ENCODE peak calls at places on chromosomes 11 and 22, in four cellular contexts. K is IMR-90, G is epithelial cell of prostate, X is pulmonary artery endothelial cell. Y is an unnamed sample.

GRCh38 chr11:117823294-117823940 is 1.1 kb downstream of the FXYD2 start:
- DNase-seq in K (no peak), G (no peak), X (no peak), Y (no peak)

GRCh38 chr11:114956565-114956964 is 278.2 kb downstream of the NXPE2 start:
- DNase-seq in K (no peak), G (no peak), X (no peak), Y (no peak)

GRCh38 chr22:23401111-23401909 is 178.8 kb downstream of the IGLL1 start:
- DNase-seq in K (peak), G (peak), X (no peak), Y (no peak)

GRCh38 chr22:38034278-38034882 is 22.8 kb upstream of the PICK1 start:
- DNase-seq in K (peak), G (peak), X (peak), Y (peak)

GRCh38 chr11:57335023-57335342 is 709 bp downstream of the SSRP1 start:
- DNase-seq in K (no peak), G (no peak), X (no peak), Y (no peak)

GRCh38 chr11:3890014-3890413 is 34.5 kb downstream of the STIM1 start:
- DNase-seq in K (no peak), G (no peak), X (no peak), Y (no peak)

GRCh38 chr11:68528630-68529029 is 68.1 kb downstream of the PPP6R3 start:
- DNase-seq in K (no peak), G (no peak), X (no peak), Y (peak)

GRCh38 chr11:64284962-64285884 is at the start of gene GPR137:
- DNase-seq in K (peak), G (no peak), X (no peak), Y (peak)

GRCh38 chr11:65743928-65744698 is 23.5 kb upstream of the RNASEH2C start:
- DNase-seq in K (no peak), G (no peak), X (no peak), Y (peak)

GRCh38 chr11:103953797-103954495 is 82.5 kb upstream of the DDI1 start:
- DNase-seq in K (no peak), G (no peak), X (no peak), Y (no peak)

GRCh38 chr11:107526197-107526596 is 39.3 kb downstream of the ALKBH8 start:
- DNase-seq in K (no peak), G (no peak), X (no peak), Y (no peak)

GRCh38 chr11:2301631-2302272 is at the start of the genes C11orf21 and TSPAN32:
- DNase-seq in K (peak), G (no peak), X (no peak), Y (no peak)

GRCh38 chr11:14347991-14348390 is 11.0 kb downstream of the RRAS2 start:
- DNase-seq in K (no peak), G (no peak), X (no peak), Y (no peak)

GRCh38 chr11:57379732-57380131 is 1.2 kb downstream of the PRG3 start:
- DNase-seq in K (peak), G (no peak), X (no peak), Y (no peak)

GRCh38 chr22:47067911-47068654 is 305.6 kb downstream of the TBC1D22A start:
- DNase-seq in K (no peak), G (no peak), X (no peak), Y (no peak)

GRCh38 chr11:126211236-126212088 is at the start of the genes FAM118B and RPUSD4:
- DNase-seq in K (peak), G (peak), X (peak), Y (peak)

GRCh38 chr11:16193897-16194381 is 162.4 kb downstream of the SOX6 start:
- DNase-seq in K (peak), G (no peak), X (no peak), Y (no peak)

GRCh38 chr22:22800716-22801115 is 86.9 kb upstream of the IGLL5 start:
- DNase-seq in K (peak), G (no peak), X (no peak), Y (no peak)

Y was measured in dermis microvascular lymphatic vessel endothelial cell.